ENCODE peak calls at places on chromosomes 2 and 18, in four cellular contexts. T is kidney tubule cell, R is brain microvascular endothelial cell, K is T-cell. Q is an unnamed sample.

GRCh38 chr2:185291035-185291647 is 447.5 kb upstream of the FSIP2 start:
- DNase-seq in T (peak), R (peak), K (peak), Q (peak)

GRCh38 chr18:2981212-2981728 is 31.7 kb downstream of the LPIN2 start:
- DNase-seq in T (peak), R (peak), K (no peak), Q (peak)

GRCh38 chr2:8583400-8584173 is 98.3 kb upstream of the ID2 start:
- DNase-seq in T (peak), R (peak), K (peak), Q (no peak)

GRCh38 chr2:239466046-239466754 is 65.4 kb upstream of the HDAC4 start:
- DNase-seq in T (no peak), R (no peak), K (no peak), Q (peak)

GRCh38 chr2:47014564-47015051 is 99.0 kb upstream of the MCFD2 start:
- DNase-seq in T (no peak), R (no peak), K (no peak), Q (peak)

GRCh38 chr18:48229445-48230052 is 179.6 kb downstream of the ZBTB7C start:
- DNase-seq in T (no peak), R (no peak), K (no peak), Q (no peak)

GRCh38 chr2:237913193-237913917 is 53.5 kb upstream of the UBE2F start:
- DNase-seq in T (no peak), R (no peak), K (no peak), Q (no peak)

GRCh38 chr2:173631123-173631450 is 276.4 kb downstream of the CDCA7 start:
- DNase-seq in T (peak), R (peak), K (no peak), Q (peak)

GRCh38 chr2:122390406-122390805 is 635.0 kb downstream of the TSN start:
- DNase-seq in T (peak), R (no peak), K (no peak), Q (peak)

GRCh38 chr2:20424300-20425290 is 22.3 kb upstream of the RHOB start:
- DNase-seq in T (peak), R (peak), K (peak), Q (peak)

GRCh38 chr2:24115057-24115456 is 8.1 kb downstream of the PFN4 start:
- DNase-seq in T (peak), R (no peak), K (no peak), Q (peak)

GRCh38 chr18:11839556-11839955 is 11.7 kb upstream of the CHMP1B start:
- DNase-seq in T (no peak), R (no peak), K (no peak), Q (no peak)

GRCh38 chr2:33236457-33236856 is 240.0 kb upstream of the RASGRP3 start:
- DNase-seq in T (peak), R (no peak), K (no peak), Q (peak)

GRCh38 chr2:231162036-231162345 is 36.4 kb upstream of the ARMC9 start:
- DNase-seq in T (peak), R (peak), K (no peak), Q (peak)

GRCh38 chr18:54956506-54956905 is 2.8 kb downstream of the CCDC68 start:
- DNase-seq in T (no peak), R (no peak), K (no peak), Q (no peak)

GRCh38 chr18:76414936-76415621 is 80.0 kb downstream of the ZNF516 start:
- DNase-seq in T (no peak), R (no peak), K (no peak), Q (no peak)

GRCh38 chr18:3790702-3791101 is 340.7 kb downstream of the TGIF1 start:
- DNase-seq in T (peak), R (no peak), K (no peak), Q (no peak)

GRCh38 chr18:12278765-12279682 is 24.9 kb downstream of the CIDEA start:
- DNase-seq in T (peak), R (peak), K (no peak), Q (peak)

GRCh38 chr2:85318222-85319182 is 9.3 kb downstream of the TGOLN2 start:
- DNase-seq in T (peak), R (peak), K (no peak), Q (peak)

GRCh38 chr2:239257511-239257937 is 143.3 kb downstream of the HDAC4 start:
- DNase-seq in T (peak), R (peak), K (no peak), Q (peak)

GRCh38 chr2:119011162-119011909 is 69.3 kb downstream of the MARCO start:
- DNase-seq in T (peak), R (peak), K (no peak), Q (peak)

GRCh38 chr2:166411473-166412230 is 35.9 kb upstream of the SCN9A start:
- DNase-seq in T (no peak), R (peak), K (no peak), Q (peak)

GRCh38 chr18:68429809-68430208 is 285.1 kb downstream of the TMX3 start:
- DNase-seq in T (no peak), R (no peak), K (no peak), Q (no peak)

GRCh38 chr2:55138045-55138444 is 87.8 kb upstream of the RTN4 start:
- DNase-seq in T (no peak), R (no peak), K (no peak), Q (no peak)

GRCh38 chr2:99597616-99598015 is 107.8 kb upstream of the REV1 start:
- DNase-seq in T (peak), R (no peak), K (no peak), Q (peak)

GRCh38 chr2:145170787-145171186 is 650.9 kb upstream of the ZEB2 start:
- DNase-seq in T (no peak), R (no peak), K (no peak), Q (peak)

GRCh38 chr18:70645971-70646370 is 357.1 kb downstream of the SOCS6 start:
- DNase-seq in T (no peak), R (no peak), K (no peak), Q (no peak)

GRCh38 chr2:71884303-71885042 is 263.2 kb downstream of the CYP26B1 start:
- DNase-seq in T (peak), R (peak), K (no peak), Q (peak)

GRCh38 chr18:26745288-26745975 is 120.1 kb downstream of the AQP4 start:
- DNase-seq in T (peak), R (no peak), K (no peak), Q (no peak)

Q was measured in AG10803.